ENCODE peak calls at places on chromosomes 12 and 14, in four cellular contexts. One of them, this sample, is unnamed.

GRCh38 chr12:89497005-89497404 is 27.6 kb downstream of the GALNT4 start:
- DNase-seq in hepatocyte: peak; percentile 62
- DNase-seq in progenitor cell of endocrine pancreas: no peak
- DNase-seq in cardiac fibroblast: peak; percentile 72
- DNase-seq in this sample: no peak

GRCh38 chr14:72471346-72471745 is 422.6 kb downstream of the DPF3 start:
- DNase-seq in hepatocyte: no peak
- DNase-seq in progenitor cell of endocrine pancreas: no peak
- DNase-seq in cardiac fibroblast: no peak
- DNase-seq in this sample: no peak

GRCh38 chr12:43776498-43776897 is 17.7 kb downstream of the IRAK4 start:
- DNase-seq in hepatocyte: peak; percentile 46
- DNase-seq in progenitor cell of endocrine pancreas: no peak
- DNase-seq in cardiac fibroblast: peak; percentile 42
- DNase-seq in this sample: no peak

GRCh38 chr14:61568572-61569011 is 126.7 kb upstream of the HIF1A start:
- DNase-seq in hepatocyte: no peak
- DNase-seq in progenitor cell of endocrine pancreas: peak; percentile 22
- DNase-seq in cardiac fibroblast: no peak
- DNase-seq in this sample: no peak

GRCh38 chr12:8860165-8860961 is 37.9 kb downstream of the A2ML1 start:
- DNase-seq in hepatocyte: peak; percentile 55
- DNase-seq in progenitor cell of endocrine pancreas: no peak
- DNase-seq in cardiac fibroblast: peak; percentile 67
- DNase-seq in this sample: peak; percentile 37

GRCh38 chr12:51186465-51186864 is 13.5 kb upstream of the TFCP2 start:
- DNase-seq in hepatocyte: no peak
- DNase-seq in progenitor cell of endocrine pancreas: no peak
- DNase-seq in cardiac fibroblast: no peak
- DNase-seq in this sample: no peak

GRCh38 chr14:67940894-67941455 is 121.4 kb downstream of the RAD51B start:
- DNase-seq in hepatocyte: no peak
- DNase-seq in progenitor cell of endocrine pancreas: no peak
- DNase-seq in cardiac fibroblast: peak; percentile 96
- DNase-seq in this sample: no peak

GRCh38 chr12:117498256-117498655 is 136.8 kb upstream of the NOS1 start:
- DNase-seq in hepatocyte: no peak
- DNase-seq in progenitor cell of endocrine pancreas: no peak
- DNase-seq in cardiac fibroblast: no peak
- DNase-seq in this sample: no peak

GRCh38 chr14:48805315-48805714 is 780.9 kb downstream of the RPS29 start:
- DNase-seq in hepatocyte: peak; percentile 33
- DNase-seq in progenitor cell of endocrine pancreas: no peak
- DNase-seq in cardiac fibroblast: no peak
- DNase-seq in this sample: no peak

DNA sequence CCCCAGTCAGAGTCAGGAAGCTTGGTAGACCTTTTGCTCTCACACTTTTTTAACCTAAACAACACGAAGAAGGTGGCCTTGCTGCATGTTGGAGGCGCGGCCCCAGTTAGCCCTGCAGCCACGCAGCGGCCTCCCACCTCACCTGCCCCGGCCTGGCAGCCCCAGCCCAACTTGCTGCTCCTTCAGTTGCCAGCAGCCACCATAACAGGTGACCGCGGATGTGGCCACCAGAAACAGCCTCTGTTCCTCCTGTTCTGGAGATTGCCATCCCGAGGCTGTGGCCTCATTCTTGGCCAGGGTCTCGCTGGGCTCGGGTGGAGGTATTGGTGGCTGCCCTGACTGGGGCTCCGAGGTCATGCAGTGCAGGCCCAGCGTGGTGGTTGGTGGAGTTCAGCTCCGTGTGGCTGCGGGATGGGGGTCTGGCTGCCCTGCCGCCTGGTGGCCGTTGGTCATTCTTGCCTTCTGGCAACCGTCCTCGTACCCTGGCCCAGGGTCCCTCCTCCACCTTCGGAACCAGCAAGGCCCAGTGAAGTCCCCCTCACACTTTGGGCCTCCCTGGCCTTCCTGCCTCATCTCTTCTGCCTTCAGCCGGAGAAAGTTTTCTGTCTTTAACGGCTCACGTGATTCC is 20.7 kb upstream of the TEX22 start:
- DNase-seq in hepatocyte: no peak
- DNase-seq in progenitor cell of endocrine pancreas: no peak
- DNase-seq in cardiac fibroblast: no peak
- DNase-seq in this sample: no peak
- TF ChIP-seq CTCF in hepatocyte: no peak
- TF ChIP-seq CTCF in progenitor cell of endocrine pancreas: peak; percentile 26
- TF ChIP-seq CTCF in cardiac fibroblast: no peak
- TF ChIP-seq CTCF in this sample: no peak

GRCh38 chr14:100873083-100873482 is 30.4 kb downstream of the RTL1 start:
- DNase-seq in hepatocyte: no peak
- DNase-seq in progenitor cell of endocrine pancreas: no peak
- DNase-seq in cardiac fibroblast: no peak
- DNase-seq in this sample: no peak
- TF ChIP-seq CTCF in hepatocyte: no peak
- TF ChIP-seq CTCF in progenitor cell of endocrine pancreas: no peak
- TF ChIP-seq CTCF in cardiac fibroblast: no peak
- TF ChIP-seq CTCF in this sample: no peak

GRCh38 chr12:88150063-88150462 is 8.0 kb downstream of the TMTC3 start:
- DNase-seq in hepatocyte: no peak
- DNase-seq in progenitor cell of endocrine pancreas: no peak
- DNase-seq in cardiac fibroblast: no peak
- DNase-seq in this sample: no peak

GRCh38 chr12:88156075-88156654 is 14.1 kb downstream of the TMTC3 start:
- DNase-seq in hepatocyte: no peak
- DNase-seq in progenitor cell of endocrine pancreas: no peak
- DNase-seq in cardiac fibroblast: no peak
- DNase-seq in this sample: no peak

GRCh38 chr12:88153959-88154358 is 11.9 kb downstream of the TMTC3 start:
- DNase-seq in hepatocyte: peak; percentile 49
- DNase-seq in progenitor cell of endocrine pancreas: no peak
- DNase-seq in cardiac fibroblast: peak; percentile 73
- DNase-seq in this sample: no peak
- TF ChIP-seq CTCF in hepatocyte: peak; percentile 62
- TF ChIP-seq CTCF in progenitor cell of endocrine pancreas: peak; percentile 65
- TF ChIP-seq CTCF in cardiac fibroblast: peak; percentile 22
- TF ChIP-seq CTCF in this sample: peak; percentile 40

GRCh38 chr12:91978143-91978542 is 167.5 kb downstream of the BTG1 start:
- DNase-seq in hepatocyte: no peak
- DNase-seq in progenitor cell of endocrine pancreas: no peak
- DNase-seq in cardiac fibroblast: no peak
- DNase-seq in this sample: no peak
- TF ChIP-seq CTCF in hepatocyte: no peak
- TF ChIP-seq CTCF in progenitor cell of endocrine pancreas: no peak
- TF ChIP-seq CTCF in cardiac fibroblast: no peak
- TF ChIP-seq CTCF in this sample: no peak

GRCh38 chr12:65882504-65882903 is 58.2 kb downstream of the HMGA2 start:
- DNase-seq in hepatocyte: no peak
- DNase-seq in progenitor cell of endocrine pancreas: no peak
- DNase-seq in cardiac fibroblast: no peak
- DNase-seq in this sample: no peak

GRCh38 chr12:65879878-65880277 is 55.6 kb downstream of the HMGA2 start:
- DNase-seq in hepatocyte: no peak
- DNase-seq in progenitor cell of endocrine pancreas: no peak
- DNase-seq in cardiac fibroblast: peak; percentile 78
- DNase-seq in this sample: no peak

GRCh38 chr12:65881348-65881961 is 57.2 kb downstream of the HMGA2 start:
- DNase-seq in hepatocyte: peak; percentile 36
- DNase-seq in progenitor cell of endocrine pancreas: no peak
- DNase-seq in cardiac fibroblast: peak; percentile 84
- DNase-seq in this sample: no peak

GRCh38 chr12:65885312-65885711 is 61.0 kb downstream of the HMGA2 start:
- DNase-seq in hepatocyte: no peak
- DNase-seq in progenitor cell of endocrine pancreas: no peak
- DNase-seq in cardiac fibroblast: peak; percentile 68
- DNase-seq in this sample: no peak

GRCh38 chr12:65881965-65882413 is 57.7 kb downstream of the HMGA2 start:
- DNase-seq in hepatocyte: peak; percentile 46
- DNase-seq in progenitor cell of endocrine pancreas: no peak
- DNase-seq in cardiac fibroblast: peak; percentile 96
- DNase-seq in this sample: no peak
- TF ChIP-seq CTCF in hepatocyte: no peak
- TF ChIP-seq CTCF in progenitor cell of endocrine pancreas: peak; percentile 32
- TF ChIP-seq CTCF in cardiac fibroblast: peak; percentile 21
- TF ChIP-seq CTCF in this sample: no peak

DNA sequence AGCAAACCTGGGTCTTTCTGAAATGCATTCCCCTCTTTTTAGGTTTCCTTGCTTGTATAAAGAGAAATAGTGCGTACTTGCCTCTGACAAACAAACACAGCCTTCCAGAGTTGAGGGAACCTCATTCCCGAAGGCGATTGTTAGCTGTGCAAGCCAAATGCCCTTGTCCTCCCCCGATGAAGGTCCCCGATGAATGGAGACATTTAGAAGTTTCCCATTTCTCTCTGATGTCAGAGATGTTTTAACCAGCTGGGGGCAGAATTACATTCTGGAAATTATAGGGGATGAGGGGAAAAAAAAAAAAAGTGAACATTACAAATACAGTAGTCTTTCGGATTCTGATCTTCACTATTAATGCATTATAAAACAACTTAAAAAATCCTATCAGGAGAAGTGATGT is 366.8 kb downstream of the VRK1 start:
- DNase-seq in hepatocyte: no peak
- DNase-seq in progenitor cell of endocrine pancreas: no peak
- DNase-seq in cardiac fibroblast: no peak
- DNase-seq in this sample: no peak
- TF ChIP-seq CTCF in hepatocyte: peak; percentile 7
- TF ChIP-seq CTCF in progenitor cell of endocrine pancreas: peak; percentile 7
- TF ChIP-seq CTCF in cardiac fibroblast: no peak
- TF ChIP-seq CTCF in this sample: no peak

DNA sequence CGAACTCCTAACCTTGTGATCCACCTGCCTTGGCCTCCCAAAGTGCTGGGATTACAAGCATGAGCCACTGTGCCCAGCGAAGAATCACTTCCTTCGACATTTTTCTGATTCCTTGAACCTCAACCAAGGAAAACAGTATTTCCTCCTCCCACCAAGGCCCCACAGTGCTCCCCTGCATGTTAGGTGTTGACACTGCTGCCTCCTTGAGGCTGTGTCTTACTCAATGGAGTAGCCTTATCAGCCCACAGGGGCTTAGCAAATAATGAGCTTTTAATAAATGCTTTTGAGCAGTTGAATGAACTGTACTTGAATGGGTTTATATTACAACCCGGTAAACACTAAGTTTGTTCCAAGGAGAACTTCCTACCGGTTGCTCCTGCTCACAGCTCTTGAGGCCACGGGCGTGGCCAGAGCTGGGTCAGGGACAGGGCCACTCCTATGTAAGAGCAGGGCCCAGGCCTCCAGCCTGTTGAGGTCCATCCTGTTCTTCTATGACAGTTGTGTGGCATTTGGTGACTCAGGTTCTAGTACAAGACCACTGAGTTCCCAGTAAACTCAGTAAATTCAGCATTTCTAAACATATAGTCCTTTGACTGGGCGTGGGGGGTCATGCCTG is 36.8 kb upstream of the TUBA1A start:
- DNase-seq in hepatocyte: no peak
- DNase-seq in progenitor cell of endocrine pancreas: no peak
- DNase-seq in cardiac fibroblast: peak; percentile 58
- DNase-seq in this sample: no peak
- TF ChIP-seq CTCF in hepatocyte: no peak
- TF ChIP-seq CTCF in progenitor cell of endocrine pancreas: no peak
- TF ChIP-seq CTCF in cardiac fibroblast: peak; percentile 44
- TF ChIP-seq CTCF in this sample: peak; percentile 55

GRCh38 chr12:131133994-131134393 is 180.3 kb downstream of the ADGRD1 start:
- DNase-seq in hepatocyte: no peak
- DNase-seq in progenitor cell of endocrine pancreas: no peak
- DNase-seq in cardiac fibroblast: no peak
- DNase-seq in this sample: no peak

GRCh38 chr12:131135786-131136538 is 182.3 kb downstream of the ADGRD1 start:
- DNase-seq in hepatocyte: no peak
- DNase-seq in progenitor cell of endocrine pancreas: no peak
- DNase-seq in cardiac fibroblast: no peak
- DNase-seq in this sample: no peak

GRCh38 chr12:131136539-131136872 is 182.8 kb downstream of the ADGRD1 start:
- DNase-seq in hepatocyte: no peak
- DNase-seq in progenitor cell of endocrine pancreas: no peak
- DNase-seq in cardiac fibroblast: no peak
- DNase-seq in this sample: no peak

GRCh38 chr12:131134523-131135310 is 181.0 kb downstream of the ADGRD1 start:
- DNase-seq in hepatocyte: no peak
- DNase-seq in progenitor cell of endocrine pancreas: no peak
- DNase-seq in cardiac fibroblast: no peak
- DNase-seq in this sample: no peak

DNA sequence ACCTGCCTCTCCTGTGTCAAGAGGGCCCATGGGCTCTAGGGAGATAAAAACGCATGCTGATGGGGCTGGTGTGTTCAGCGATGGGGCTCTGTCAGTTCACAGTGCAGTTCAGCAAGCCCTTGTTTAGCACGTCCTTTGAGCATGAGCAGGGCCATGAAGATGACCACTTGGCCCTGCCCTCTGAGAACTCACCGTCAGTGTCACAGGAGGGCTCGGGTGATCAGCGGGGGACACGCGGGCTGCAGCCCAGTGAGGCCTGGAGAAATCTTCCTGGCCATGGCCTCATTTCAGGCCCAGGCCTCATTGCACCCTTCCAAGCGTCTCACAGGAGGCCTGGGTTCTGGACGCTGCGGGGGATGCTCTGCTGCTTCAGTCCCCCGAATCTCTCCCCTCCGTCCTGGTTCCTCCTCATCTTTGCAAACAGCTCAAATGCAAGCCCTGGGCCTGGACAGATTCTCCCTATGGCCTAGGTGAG is 181.6 kb downstream of the ADGRD1 start:
- DNase-seq in hepatocyte: no peak
- DNase-seq in progenitor cell of endocrine pancreas: no peak
- DNase-seq in cardiac fibroblast: no peak
- DNase-seq in this sample: no peak
- TF ChIP-seq CTCF in hepatocyte: no peak
- TF ChIP-seq CTCF in progenitor cell of endocrine pancreas: no peak
- TF ChIP-seq CTCF in cardiac fibroblast: no peak
- TF ChIP-seq CTCF in this sample: no peak

GRCh38 chr14:93987376-93987775 is 9.7 kb upstream of the CCDC197 start:
- DNase-seq in hepatocyte: no peak
- DNase-seq in progenitor cell of endocrine pancreas: no peak
- DNase-seq in cardiac fibroblast: no peak
- DNase-seq in this sample: no peak

GRCh38 chr14:93982684-93983007 is 6.3 kb upstream of the ASB2 start:
- DNase-seq in hepatocyte: no peak
- DNase-seq in progenitor cell of endocrine pancreas: no peak
- DNase-seq in cardiac fibroblast: no peak
- DNase-seq in this sample: no peak

GRCh38 chr14:93986972-93987371 is 10.1 kb upstream of the CCDC197 start:
- DNase-seq in hepatocyte: no peak
- DNase-seq in progenitor cell of endocrine pancreas: no peak
- DNase-seq in cardiac fibroblast: no peak
- DNase-seq in this sample: no peak

GRCh38 chr14:93984070-93984469 is 7.7 kb upstream of the ASB2 start:
- DNase-seq in hepatocyte: no peak
- DNase-seq in progenitor cell of endocrine pancreas: no peak
- DNase-seq in cardiac fibroblast: no peak
- DNase-seq in this sample: no peak

GRCh38 chr14:93984987-93985410 is 8.6 kb upstream of the ASB2 start:
- DNase-seq in hepatocyte: peak; percentile 74
- DNase-seq in progenitor cell of endocrine pancreas: no peak
- DNase-seq in cardiac fibroblast: peak; percentile 60
- DNase-seq in this sample: no peak
- TF ChIP-seq CTCF in hepatocyte: peak; percentile 24
- TF ChIP-seq CTCF in progenitor cell of endocrine pancreas: peak; percentile 51
- TF ChIP-seq CTCF in cardiac fibroblast: peak; percentile 51
- TF ChIP-seq CTCF in this sample: peak; percentile 18

GRCh38 chr14:93648440-93649168 is 139.7 kb downstream of the PRIMA1 start:
- DNase-seq in hepatocyte: peak; percentile 55
- DNase-seq in progenitor cell of endocrine pancreas: no peak
- DNase-seq in cardiac fibroblast: no peak
- DNase-seq in this sample: no peak
- TF ChIP-seq CTCF in hepatocyte: peak; percentile 38
- TF ChIP-seq CTCF in progenitor cell of endocrine pancreas: peak; percentile 57
- TF ChIP-seq CTCF in cardiac fibroblast: no peak
- TF ChIP-seq CTCF in this sample: peak; percentile 4